ENCODE peak calls at places on chromosomes 3 and 15, in seven cellular contexts. Z is mucosa of descending colon, Q is AG04450, P is lung, R is psoas muscle, E is B cell, A is RWPE2. U is an unnamed sample.

GRCh38 chr15:68192804-68193521 is 12.2 kb downstream of the CALML4 start:
- DNase-seq in P (no peak), Q (no peak), E (no peak), Z (no peak), R (no peak), A (no peak), U (peak)

GRCh38 chr3:106425021-106425420 is 556.2 kb upstream of the CBLB start:
- DNase-seq in Q (peak), A (no peak), R (no peak), E (no peak), Z (no peak), P (no peak), U (peak)

GRCh38 chr3:43769097-43769470 is 78.3 kb downstream of the ABHD5 start:
- DNase-seq in Z (no peak), Q (no peak), A (no peak), P (no peak), R (no peak), E (no peak), U (no peak)

GRCh38 chr3:108076564-108076963 is 14.3 kb downstream of the CD47 start:
- DNase-seq in A (no peak), R (no peak), E (no peak), Z (no peak), P (no peak), Q (no peak), U (no peak)

GRCh38 chr3:17055374-17056276 is 170.9 kb downstream of the PLCL2 start:
- DNase-seq in E (no peak), A (no peak), R (no peak), Q (no peak), P (no peak), Z (no peak), U (peak)

GRCh38 chr3:48018841-48019240 is 2.6 kb upstream of the MAP4 start:
- DNase-seq in Q (no peak), R (no peak), E (no peak), P (no peak), A (peak), Z (no peak), U (no peak)

GRCh38 chr15:78000089-78000926 is 77.2 kb downstream of the TBC1D2B start:
- DNase-seq in E (peak), Q (no peak), Z (peak), P (peak), A (peak), R (peak), U (no peak)

GRCh38 chr15:53658827-53659226 is 100.6 kb downstream of the WDR72 start:
- DNase-seq in P (no peak), Z (no peak), A (no peak), R (no peak), E (no peak), Q (no peak), U (no peak)

GRCh38 chr3:159169828-159170227 is 368.0 kb downstream of the MFSD1 start:
- DNase-seq in E (no peak), P (no peak), R (no peak), A (no peak), Z (no peak), Q (peak), U (no peak)

GRCh38 chr3:123552095-123552714 is 32.6 kb downstream of the HACD2 start:
- DNase-seq in E (no peak), A (no peak), R (no peak), P (no peak), Z (no peak), Q (no peak), U (no peak)

GRCh38 chr3:4904801-4905695 is 74.2 kb upstream of the BHLHE40 start:
- DNase-seq in R (no peak), Q (no peak), A (no peak), P (no peak), E (no peak), Z (no peak), U (no peak)

GRCh38 chr15:85690546-85691226 is 104.0 kb downstream of the KLHL25 start:
- DNase-seq in R (no peak), Q (no peak), P (no peak), E (no peak), Z (no peak), A (no peak), U (no peak)

GRCh38 chr3:30454636-30455035 is 151.8 kb upstream of the TGFBR2 start:
- DNase-seq in A (no peak), R (no peak), Z (no peak), E (no peak), P (no peak), Q (no peak), U (no peak)

GRCh38 chr3:48593337-48593736 is 1.8 kb downstream of the COL7A1 start:
- DNase-seq in A (no peak), E (no peak), P (no peak), Q (no peak), R (no peak), Z (no peak), U (peak)

GRCh38 chr3:158794936-158795518 is 6.8 kb upstream of the MFSD1 start:
- DNase-seq in E (no peak), P (no peak), R (no peak), Z (no peak), Q (no peak), A (no peak), U (no peak)

GRCh38 chr3:88230638-88231037 is 80.9 kb downstream of the C3orf38 start:
- DNase-seq in P (no peak), Q (no peak), R (no peak), E (no peak), Z (no peak), A (no peak), U (no peak)

GRCh38 chr3:129036234-129037092 is 24.1 kb upstream of the GP9 start:
- DNase-seq in Q (no peak), Z (peak), E (no peak), P (no peak), R (no peak), A (no peak), U (peak)

GRCh38 chr3:87191175-87191574 is 35.9 kb upstream of the CHMP2B start:
- DNase-seq in Q (no peak), A (no peak), E (no peak), Z (no peak), P (no peak), R (no peak), U (no peak)

GRCh38 chr15:86615411-86615810 is 535.7 kb downstream of the AGBL1 start:
- DNase-seq in P (no peak), Q (no peak), A (no peak), R (no peak), E (no peak), Z (no peak), U (no peak)

GRCh38 chr3:57956119-57956832 is 51.9 kb upstream of the FLNB start:
- DNase-seq in Q (peak), R (no peak), P (no peak), E (no peak), A (no peak), Z (no peak), U (peak)

GRCh38 chr3:23275814-23276213 is 72.7 kb downstream of the UBE2E2 start:
- DNase-seq in P (no peak), Z (no peak), Q (no peak), R (no peak), E (no peak), A (no peak), U (no peak)

GRCh38 chr3:63912768-63913588 is 795 bp upstream of the SCAANT1 start:
- DNase-seq in P (peak), R (peak), A (peak), Q (no peak), Z (peak), E (peak), U (peak)

GRCh38 chr15:81893182-81893833 is 152.5 kb downstream of the MEX3B start:
- DNase-seq in R (no peak), Q (no peak), Z (no peak), E (no peak), A (no peak), P (no peak), U (no peak)

GRCh38 chr3:119628390-119628789 is 30.7 kb downstream of the PLA1A start:
- DNase-seq in Z (no peak), R (no peak), P (no peak), E (peak), Q (no peak), A (no peak), U (no peak)

GRCh38 chr3:4759689-4760312 is 219.4 kb upstream of the BHLHE40 start:
- DNase-seq in Q (no peak), R (no peak), P (no peak), Z (no peak), E (no peak), A (no peak), U (no peak)

GRCh38 chr15:34804113-34804512 is 8.8 kb upstream of the ACTC1 start:
- DNase-seq in Q (no peak), P (no peak), A (no peak), E (no peak), Z (no peak), R (no peak), U (no peak)

GRCh38 chr15:55552926-55553325 is 35.2 kb downstream of the PYGO1 start:
- DNase-seq in E (no peak), R (no peak), A (no peak), Z (no peak), Q (peak), P (no peak), U (peak)

GRCh38 chr15:74529911-74530310 is 11.1 kb upstream of the ARID3B start:
- DNase-seq in E (no peak), Z (no peak), A (no peak), P (no peak), R (no peak), Q (peak), U (no peak)

GRCh38 chr15:53862371-53862770 is 102.9 kb upstream of the WDR72 start:
- DNase-seq in P (no peak), Q (no peak), R (no peak), Z (no peak), A (no peak), E (no peak), U (no peak)

GRCh38 chr3:43323541-43323940 is 37.2 kb downstream of the SNRK start:
- DNase-seq in E (no peak), Q (no peak), A (no peak), P (no peak), Z (no peak), R (no peak), U (no peak)

GRCh38 chr3:148023994-148024393 is 614.8 kb downstream of the ZIC1 start:
- DNase-seq in A (no peak), E (no peak), R (no peak), Q (peak), P (no peak), Z (no peak), U (no peak)

GRCh38 chr3:112320698-112321097 is 12.3 kb upstream of the CD200 start:
- DNase-seq in A (no peak), R (no peak), E (no peak), Z (no peak), Q (no peak), P (no peak), U (no peak)

GRCh38 chr15:45442497-45443135 is 64.3 kb upstream of the GATM start:
- DNase-seq in A (no peak), E (no peak), P (no peak), Z (no peak), Q (no peak), R (no peak), U (peak)

GRCh38 chr3:13420051-13420816 is at the start of gene NUP210:
- DNase-seq in A (no peak), P (peak), Q (no peak), R (peak), Z (peak), E (peak), U (peak)

GRCh38 chr15:76987896-76988860 is 6.7 kb upstream of the PSTPIP1 start:
- DNase-seq in Q (no peak), P (no peak), R (peak), E (no peak), A (peak), Z (peak), U (no peak)

GRCh38 chr15:65423977-65424679 is 1.4 kb upstream of the IGDCC4 start:
- DNase-seq in E (no peak), R (no peak), Z (no peak), P (no peak), A (peak), Q (no peak), U (peak)

GRCh38 chr3:78281381-78281780 is 1241.5 kb downstream of the ROBO2 start:
- DNase-seq in E (no peak), R (no peak), Q (no peak), A (no peak), P (no peak), Z (no peak), U (no peak)

DNA sequence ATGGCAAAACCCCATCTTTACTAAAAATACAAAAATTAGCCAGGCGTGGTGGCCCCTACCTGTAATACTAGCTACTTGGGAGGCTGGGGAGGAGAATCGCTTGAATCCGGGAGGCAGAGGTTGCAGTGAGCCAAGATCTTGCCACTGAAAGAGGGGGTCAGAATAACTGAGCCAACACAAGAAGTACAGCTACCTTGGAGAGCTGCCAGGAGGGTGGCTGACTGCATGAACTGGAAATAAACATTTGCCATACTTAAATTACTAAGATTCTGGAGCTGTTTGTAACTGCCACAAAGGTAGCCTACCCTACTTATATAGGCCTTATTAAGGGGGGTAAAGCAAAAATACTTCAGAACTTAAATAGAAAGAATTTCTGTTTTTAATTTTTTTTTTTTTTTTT is 15.4 kb upstream of the PIK3CB start:
- DNase-seq in P (no peak), R (no peak), Q (no peak), Z (no peak), E (no peak), A (no peak), U (no peak)
- TF ChIP-seq CTCF in P (no peak), R (no peak), Q (no peak), Z (no peak), E (no peak), A (no peak), U (no peak)

DNA sequence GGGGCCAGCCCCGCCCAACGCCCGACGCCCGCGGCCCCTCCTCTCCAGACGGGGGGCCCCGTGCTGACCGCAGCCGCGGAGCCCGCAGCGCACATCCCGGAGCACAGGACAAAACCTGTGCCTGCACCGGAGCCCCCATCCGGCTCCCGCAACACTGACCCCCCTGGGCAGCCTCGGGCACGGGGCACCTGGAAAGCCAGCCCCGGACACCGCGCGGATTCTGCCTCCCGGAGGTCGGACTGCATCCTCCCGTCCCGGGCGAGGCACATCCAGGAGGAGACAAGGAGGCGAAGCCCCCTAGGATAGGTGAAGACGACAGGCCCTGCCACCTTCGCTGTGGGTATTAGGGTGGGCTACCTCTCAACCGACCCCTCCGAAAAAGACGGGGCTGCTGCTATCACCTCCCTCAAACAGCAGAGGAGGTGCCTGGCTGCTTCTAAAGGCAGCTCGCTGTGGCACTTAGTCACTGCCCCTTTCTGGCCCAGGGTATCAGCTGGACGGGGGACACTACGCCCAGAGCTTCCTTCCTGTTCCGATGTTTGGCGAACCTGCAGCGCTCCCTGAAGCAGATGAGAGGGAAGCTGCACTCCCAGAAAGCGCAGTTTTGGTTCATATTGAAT is 10.6 kb downstream of the XXYLT1 start:
- DNase-seq in R (no peak), A (no peak), Z (no peak), Q (no peak), E (no peak), P (peak), U (peak)
- TF ChIP-seq CTCF in R (no peak), A (peak), Z (no peak), Q (no peak), E (peak), P (no peak), U (no peak)

GRCh38 chr3:37243811-37244748 is 69.7 kb upstream of the LRRFIP2 start:
- DNase-seq in Z (peak), P (peak), A (peak), R (peak), Q (no peak), E (no peak), U (peak)

GRCh38 chr3:37241880-37242279 is 67.5 kb upstream of the LRRFIP2 start:
- DNase-seq in P (no peak), Z (no peak), Q (no peak), R (no peak), E (no peak), A (no peak), U (no peak)

GRCh38 chr3:37245003-37245402 is 70.6 kb upstream of the LRRFIP2 start:
- DNase-seq in Q (no peak), A (no peak), R (no peak), Z (no peak), E (no peak), P (no peak), U (no peak)

GRCh38 chr3:37237252-37237651 is 62.9 kb upstream of the LRRFIP2 start:
- DNase-seq in Z (no peak), Q (no peak), R (no peak), E (no peak), A (no peak), P (no peak), U (no peak)

DNA sequence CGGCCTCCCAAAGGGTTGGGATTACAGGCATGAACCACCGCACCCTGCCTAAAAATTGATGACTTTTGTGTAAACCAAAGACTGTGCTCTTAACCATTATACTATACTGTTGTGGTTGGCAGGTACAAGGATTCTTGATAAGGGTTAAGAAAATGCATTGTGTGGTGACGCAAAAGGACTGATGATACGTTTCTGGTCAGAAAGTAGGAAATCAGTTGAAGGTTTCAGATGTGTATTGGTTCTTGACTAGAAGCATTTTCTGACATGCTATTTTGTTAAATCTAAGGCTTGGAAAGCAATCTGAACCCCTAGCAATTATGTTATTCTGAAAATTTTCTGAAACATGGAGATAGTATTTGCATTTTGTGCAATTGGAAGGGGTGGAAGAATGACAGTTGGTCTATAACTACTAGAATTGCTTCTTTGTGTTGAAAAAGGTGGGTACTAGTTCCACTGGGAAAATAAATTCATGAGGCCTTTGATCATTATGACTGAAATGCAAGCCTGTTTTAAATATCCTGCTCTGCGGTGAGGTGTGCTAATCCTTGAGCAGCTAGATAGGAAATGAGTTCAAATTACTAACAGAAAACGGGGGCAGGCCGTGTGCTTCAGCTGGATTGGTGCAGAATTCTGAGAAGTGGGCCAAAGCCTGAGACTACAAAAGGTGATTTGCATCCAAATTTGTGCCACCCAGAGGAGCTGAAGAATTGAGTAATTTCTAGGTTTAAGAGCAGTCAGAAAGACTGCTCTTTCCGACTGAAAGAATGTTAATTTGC is 66.0 kb upstream of the LRRFIP2 start:
- DNase-seq in R (no peak), Q (no peak), Z (no peak), E (no peak), A (no peak), P (no peak), U (no peak)
- TF ChIP-seq CTCF in R (no peak), Q (no peak), Z (no peak), E (no peak), A (no peak), P (no peak), U (no peak)

GRCh38 chr3:173725507-173725906 is 328.0 kb downstream of the NLGN1 start:
- DNase-seq in R (no peak), Z (no peak), A (no peak), E (no peak), Q (no peak), P (no peak), U (peak)

DNA sequence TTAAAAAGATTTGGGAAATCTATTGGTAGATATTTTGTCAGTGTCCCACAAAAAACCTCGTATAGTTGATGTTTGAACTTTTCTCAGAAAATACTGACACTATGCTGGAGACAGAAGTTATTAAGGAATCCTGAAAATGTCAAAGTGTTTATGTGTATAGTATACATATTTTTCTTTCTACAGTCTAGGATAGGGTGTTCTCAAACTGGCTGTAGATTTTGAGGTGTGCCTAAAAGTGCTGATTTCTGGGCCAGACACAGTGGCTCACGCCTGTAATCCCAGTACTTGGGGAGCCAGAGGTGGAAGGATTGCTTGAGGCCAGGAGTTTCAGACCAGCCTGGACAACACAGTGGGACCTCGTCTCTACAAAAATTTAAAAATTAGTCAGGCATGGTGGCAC is 322.0 kb downstream of the NLGN1 start:
- DNase-seq in Z (no peak), Q (no peak), A (no peak), P (no peak), E (no peak), R (no peak), U (no peak)
- TF ChIP-seq CTCF in Z (no peak), Q (no peak), A (no peak), P (no peak), E (no peak), R (no peak), U (no peak)

DNA sequence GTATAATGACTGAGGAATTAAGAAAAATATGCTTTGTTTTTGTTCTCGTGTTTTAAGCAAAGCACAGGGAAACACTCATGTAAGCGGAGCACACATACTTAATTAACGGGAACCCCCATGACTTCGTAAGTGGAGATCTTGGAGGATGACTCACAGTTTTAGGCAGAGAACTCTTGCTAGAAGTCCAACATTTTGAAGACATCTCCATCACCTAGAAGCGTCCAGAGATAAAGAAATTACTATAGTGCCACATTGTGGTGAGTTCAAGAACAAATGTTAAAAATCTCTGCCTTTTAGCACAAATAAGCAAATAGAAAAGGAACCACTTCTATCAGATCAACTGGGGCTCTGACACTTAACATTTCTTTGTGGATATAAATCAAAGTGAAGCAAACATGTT is 194.1 kb upstream of the ARHGEF26 start:
- DNase-seq in Q (peak), A (no peak), E (no peak), R (no peak), Z (no peak), P (no peak), U (no peak)
- TF ChIP-seq CTCF in Q (peak), A (peak), E (no peak), R (no peak), Z (no peak), P (no peak), U (peak)

GRCh38 chr3:67863869-67864268 is 209.5 kb upstream of the SUCLG2 start:
- DNase-seq in Q (no peak), Z (no peak), P (no peak), E (no peak), A (no peak), R (no peak), U (no peak)
- TF ChIP-seq CTCF in Q (peak), Z (no peak), P (no peak), E (no peak), A (peak), R (no peak), U (peak)

GRCh38 chr15:48109856-48110531 is 10.8 kb upstream of the SLC24A5 start:
- DNase-seq in Z (no peak), Q (no peak), R (no peak), P (no peak), A (no peak), E (no peak), U (no peak)
- TF ChIP-seq CTCF in Z (no peak), Q (peak), R (no peak), P (no peak), A (no peak), E (no peak), U (no peak)